ENCODE peak calls at places on chromosomes 5 and 9, in five cellular contexts. One of them, this sample, is unnamed.

GRCh38 chr9:132673355-132673754 is 3.1 kb downstream of the GTF3C4 start:
- DNase-seq in esophagus muscularis mucosa: no peak
- DNase-seq in transverse colon: no peak
- DNase-seq in epithelial cell of esophagus: peak; percentile 67
- DNase-seq in progenitor cell of endocrine pancreas: no peak
- DNase-seq in this sample: no peak

GRCh38 chr5:83924891-83925290 is 204.2 kb upstream of the HAPLN1 start:
- DNase-seq in esophagus muscularis mucosa: no peak
- DNase-seq in transverse colon: no peak
- DNase-seq in epithelial cell of esophagus: no peak
- DNase-seq in progenitor cell of endocrine pancreas: no peak
- DNase-seq in this sample: no peak

GRCh38 chr5:39977231-39977630 is 552.5 kb upstream of the DAB2 start:
- DNase-seq in esophagus muscularis mucosa: no peak
- DNase-seq in transverse colon: no peak
- DNase-seq in epithelial cell of esophagus: no peak
- DNase-seq in progenitor cell of endocrine pancreas: no peak
- DNase-seq in this sample: no peak

GRCh38 chr9:126861707-126862460 is 1.4 kb downstream of the ZBTB34 start:
- DNase-seq in esophagus muscularis mucosa: no peak
- DNase-seq in transverse colon: peak; percentile 24
- DNase-seq in epithelial cell of esophagus: peak; percentile 44
- DNase-seq in progenitor cell of endocrine pancreas: no peak
- DNase-seq in this sample: no peak

GRCh38 chr5:109253262-109253661 is 156.5 kb downstream of the PJA2 start:
- DNase-seq in esophagus muscularis mucosa: peak; percentile 24
- DNase-seq in transverse colon: no peak
- DNase-seq in epithelial cell of esophagus: no peak
- DNase-seq in progenitor cell of endocrine pancreas: no peak
- DNase-seq in this sample: no peak

GRCh38 chr5:143664623-143665022 is 147.3 kb upstream of the HMHB1 start:
- DNase-seq in esophagus muscularis mucosa: no peak
- DNase-seq in transverse colon: no peak
- DNase-seq in epithelial cell of esophagus: no peak
- DNase-seq in progenitor cell of endocrine pancreas: no peak
- DNase-seq in this sample: no peak

GRCh38 chr5:10910261-10910660 is 149.2 kb upstream of the DAP start:
- DNase-seq in esophagus muscularis mucosa: peak; percentile 2
- DNase-seq in transverse colon: no peak
- DNase-seq in epithelial cell of esophagus: no peak
- DNase-seq in progenitor cell of endocrine pancreas: no peak
- DNase-seq in this sample: no peak

GRCh38 chr5:181086410-181087229 is 44.3 kb downstream of the OR2V1 start:
- DNase-seq in esophagus muscularis mucosa: peak; percentile 39
- DNase-seq in transverse colon: no peak
- DNase-seq in epithelial cell of esophagus: no peak
- DNase-seq in progenitor cell of endocrine pancreas: no peak
- DNase-seq in this sample: no peak

GRCh38 chr9:93128715-93129224 is 5.3 kb downstream of the NINJ1 start:
- DNase-seq in esophagus muscularis mucosa: no peak
- DNase-seq in transverse colon: peak; percentile 7
- DNase-seq in epithelial cell of esophagus: no peak
- DNase-seq in progenitor cell of endocrine pancreas: no peak
- DNase-seq in this sample: no peak

GRCh38 chr5:162824360-162824759 is 613.0 kb upstream of the CCNG1 start:
- DNase-seq in esophagus muscularis mucosa: no peak
- DNase-seq in transverse colon: no peak
- DNase-seq in epithelial cell of esophagus: no peak
- DNase-seq in progenitor cell of endocrine pancreas: no peak
- DNase-seq in this sample: no peak

GRCh38 chr5:112975721-112976431 is 722 bp upstream of the DCP2 start:
- DNase-seq in esophagus muscularis mucosa: no peak
- DNase-seq in transverse colon: no peak
- DNase-seq in epithelial cell of esophagus: no peak
- DNase-seq in progenitor cell of endocrine pancreas: no peak
- DNase-seq in this sample: no peak

GRCh38 chr5:98902733-98903132 is 26.1 kb downstream of the CHD1 start:
- DNase-seq in esophagus muscularis mucosa: no peak
- DNase-seq in transverse colon: no peak
- DNase-seq in epithelial cell of esophagus: peak; percentile 39
- DNase-seq in progenitor cell of endocrine pancreas: no peak
- DNase-seq in this sample: no peak

GRCh38 chr5:177382423-177383029 is 1.7 kb upstream of the SLC34A1 start:
- DNase-seq in esophagus muscularis mucosa: no peak
- DNase-seq in transverse colon: no peak
- DNase-seq in epithelial cell of esophagus: peak; percentile 39
- DNase-seq in progenitor cell of endocrine pancreas: no peak
- DNase-seq in this sample: no peak

GRCh38 chr9:72753261-72753893 is 199.5 kb downstream of the ALDH1A1 start:
- DNase-seq in esophagus muscularis mucosa: no peak
- DNase-seq in transverse colon: no peak
- DNase-seq in epithelial cell of esophagus: peak; percentile 43
- DNase-seq in progenitor cell of endocrine pancreas: no peak
- DNase-seq in this sample: no peak

GRCh38 chr9:105318729-105319513 is 74.5 kb downstream of the SLC44A1 start:
- DNase-seq in esophagus muscularis mucosa: no peak
- DNase-seq in transverse colon: peak; percentile 38
- DNase-seq in epithelial cell of esophagus: no peak
- DNase-seq in progenitor cell of endocrine pancreas: no peak
- DNase-seq in this sample: no peak

GRCh38 chr9:82882744-82883143 is 180.2 kb downstream of the RASEF start:
- DNase-seq in esophagus muscularis mucosa: no peak
- DNase-seq in transverse colon: no peak
- DNase-seq in epithelial cell of esophagus: no peak
- DNase-seq in progenitor cell of endocrine pancreas: no peak
- DNase-seq in this sample: no peak

GRCh38 chr9:91929331-91929730 is 20.7 kb downstream of the ROR2 start:
- DNase-seq in esophagus muscularis mucosa: no peak
- DNase-seq in transverse colon: no peak
- DNase-seq in epithelial cell of esophagus: no peak
- DNase-seq in progenitor cell of endocrine pancreas: no peak
- DNase-seq in this sample: no peak

GRCh38 chr9:132703336-132703735 is 33.1 kb downstream of the GTF3C4 start:
- DNase-seq in esophagus muscularis mucosa: no peak
- DNase-seq in transverse colon: no peak
- DNase-seq in epithelial cell of esophagus: peak; percentile 83
- DNase-seq in progenitor cell of endocrine pancreas: no peak
- DNase-seq in this sample: no peak

GRCh38 chr5:94670726-94671125 is 52.3 kb downstream of the SLF1 start:
- DNase-seq in esophagus muscularis mucosa: no peak
- DNase-seq in transverse colon: no peak
- DNase-seq in epithelial cell of esophagus: no peak
- DNase-seq in progenitor cell of endocrine pancreas: no peak
- DNase-seq in this sample: no peak

GRCh38 chr9:127965953-127966352 is 14.8 kb downstream of the EEIG1 start:
- DNase-seq in esophagus muscularis mucosa: no peak
- DNase-seq in transverse colon: no peak
- DNase-seq in epithelial cell of esophagus: no peak
- DNase-seq in progenitor cell of endocrine pancreas: no peak
- DNase-seq in this sample: no peak

GRCh38 chr9:111876179-111876578 is 20.4 kb upstream of the UGCG start:
- DNase-seq in esophagus muscularis mucosa: no peak
- DNase-seq in transverse colon: no peak
- DNase-seq in epithelial cell of esophagus: peak; percentile 48
- DNase-seq in progenitor cell of endocrine pancreas: no peak
- DNase-seq in this sample: no peak

DNA sequence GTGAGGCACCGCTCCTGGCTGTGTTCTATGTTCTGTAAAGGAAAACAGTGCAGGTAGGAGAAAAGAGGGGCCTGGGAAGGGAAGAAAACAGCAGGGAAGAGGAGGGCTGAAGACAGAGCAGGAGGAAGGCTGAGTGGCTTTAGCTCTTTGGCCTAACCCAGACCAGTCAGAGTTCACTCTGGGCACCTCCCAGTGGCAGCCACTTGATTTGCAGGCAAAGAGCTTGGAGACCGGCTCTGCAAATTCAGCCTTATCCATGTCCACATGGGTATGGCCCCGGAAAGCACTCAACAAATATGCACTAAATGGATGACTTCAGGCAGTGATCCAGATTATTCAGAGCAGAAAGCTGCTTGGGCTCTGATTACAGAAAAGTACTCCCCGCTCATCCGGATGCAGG is 4.4 kb upstream of the RNU6ATAC start:
- DNase-seq in esophagus muscularis mucosa: no peak
- DNase-seq in transverse colon: no peak
- DNase-seq in epithelial cell of esophagus: no peak
- DNase-seq in progenitor cell of endocrine pancreas: no peak
- DNase-seq in this sample: no peak
- TF ChIP-seq CTCF in esophagus muscularis mucosa: no peak
- TF ChIP-seq CTCF in transverse colon: no peak
- TF ChIP-seq CTCF in epithelial cell of esophagus: no peak
- TF ChIP-seq CTCF in progenitor cell of endocrine pancreas: peak; percentile 28
- TF ChIP-seq CTCF in this sample: peak; percentile 21

DNA sequence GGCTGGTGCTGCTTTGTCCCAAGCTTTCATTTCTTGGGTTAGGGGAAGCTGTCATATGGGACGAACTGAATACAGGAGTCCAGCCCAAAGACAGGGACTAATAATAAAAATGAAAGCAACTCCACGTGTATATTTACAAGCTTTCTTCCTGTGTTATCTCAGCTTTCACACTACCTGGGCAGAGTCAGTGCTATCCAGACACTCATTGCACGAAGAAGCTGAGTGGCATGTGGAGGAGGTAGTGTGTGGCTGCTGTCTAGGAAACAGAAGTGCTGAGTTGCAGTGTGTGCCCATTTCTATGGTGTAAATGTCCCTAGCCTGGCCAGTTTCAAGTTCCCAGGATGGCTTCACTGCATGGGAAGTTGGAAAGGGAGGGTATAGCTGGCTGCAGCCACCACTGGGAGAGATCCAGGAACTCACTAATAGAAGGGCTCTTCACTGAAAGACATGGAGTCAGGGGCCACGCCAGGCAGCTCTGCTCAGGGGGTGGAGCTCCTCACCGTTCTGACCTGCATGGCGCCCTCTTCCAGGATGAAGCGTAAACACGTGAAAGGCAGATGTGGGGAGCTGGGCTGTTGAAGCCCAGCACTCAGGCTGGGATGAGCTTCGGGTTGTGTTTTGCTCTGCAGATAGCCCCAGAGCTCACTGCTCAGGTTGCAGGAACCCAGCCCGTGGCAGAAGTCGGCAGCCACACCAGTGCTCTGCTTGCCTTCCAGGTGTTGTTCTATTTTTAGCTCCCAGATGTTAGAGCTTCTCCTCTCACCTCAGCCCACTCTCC is 116.9 kb downstream of the IRX2 start:
- DNase-seq in esophagus muscularis mucosa: no peak
- DNase-seq in transverse colon: no peak
- DNase-seq in epithelial cell of esophagus: no peak
- DNase-seq in progenitor cell of endocrine pancreas: no peak
- DNase-seq in this sample: no peak
- TF ChIP-seq CTCF in esophagus muscularis mucosa: no peak
- TF ChIP-seq CTCF in transverse colon: no peak
- TF ChIP-seq CTCF in epithelial cell of esophagus: no peak
- TF ChIP-seq CTCF in progenitor cell of endocrine pancreas: no peak
- TF ChIP-seq CTCF in this sample: no peak

GRCh38 chr9:78552802-78553201 is 255.9 kb downstream of the PSAT1 start:
- DNase-seq in esophagus muscularis mucosa: no peak
- DNase-seq in transverse colon: no peak
- DNase-seq in epithelial cell of esophagus: no peak
- DNase-seq in progenitor cell of endocrine pancreas: no peak
- DNase-seq in this sample: no peak
- TF ChIP-seq CTCF in esophagus muscularis mucosa: no peak
- TF ChIP-seq CTCF in transverse colon: no peak
- TF ChIP-seq CTCF in epithelial cell of esophagus: no peak
- TF ChIP-seq CTCF in progenitor cell of endocrine pancreas: no peak
- TF ChIP-seq CTCF in this sample: no peak

DNA sequence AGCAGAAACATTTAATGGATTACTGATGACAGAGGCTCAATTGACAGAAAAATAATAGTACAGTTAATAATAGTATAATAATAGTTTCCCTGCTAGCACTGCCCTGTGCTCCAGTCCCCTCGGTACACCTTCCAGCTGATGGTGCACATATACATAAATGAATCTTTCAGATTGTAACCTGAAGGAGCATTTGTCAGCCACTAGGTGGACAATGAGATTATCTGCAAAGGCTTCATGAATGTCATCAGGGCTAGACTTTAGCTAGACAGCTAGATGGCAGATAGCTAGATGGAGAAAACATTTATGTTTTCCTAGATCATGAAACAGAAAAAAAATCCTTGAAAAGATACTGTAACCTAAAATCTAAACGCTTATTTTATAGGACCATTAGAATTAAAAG is 304.4 kb upstream of the SMC2 start:
- DNase-seq in esophagus muscularis mucosa: no peak
- DNase-seq in transverse colon: no peak
- DNase-seq in epithelial cell of esophagus: peak; percentile 51
- DNase-seq in progenitor cell of endocrine pancreas: no peak
- DNase-seq in this sample: no peak
- TF ChIP-seq CTCF in esophagus muscularis mucosa: no peak
- TF ChIP-seq CTCF in transverse colon: peak; percentile 42
- TF ChIP-seq CTCF in epithelial cell of esophagus: peak; percentile 66
- TF ChIP-seq CTCF in progenitor cell of endocrine pancreas: peak; percentile 55
- TF ChIP-seq CTCF in this sample: peak; percentile 48